ENCODE peak calls at places on chromosomes 4 and X, in eight cellular contexts. H is iPS DF 6.9, I is HL-60, Z is NCI-H510A, G is suprapubic skin, M is HFFc6, E is stomach, O is iPS-NIHi11. Y is an unnamed sample.

GRCh38 chr4:117770269-117771087 is 263.8 kb upstream of the NDST3 start:
- DNase-seq in H (no peak), I (no peak), O (no peak), Z (no peak), M (no peak), E (no peak), G (no peak), Y (no peak)

GRCh38 chr4:38237139-38237538 is 276.9 kb downstream of the PTTG2 start:
- DNase-seq in M (peak; percentile 67), G (no peak), H (no peak), E (no peak), I (no peak), Z (no peak), O (no peak), Y (no peak)

GRCh38 chr4:129545599-129546278 is 449.8 kb downstream of the C4orf33 start:
- DNase-seq in G (no peak), O (peak; percentile 28), I (no peak), M (no peak), Z (no peak), E (peak; percentile 26), H (no peak), Y (no peak)

GRCh38 chr4:55303818-55304217 is 42.2 kb upstream of the SRD5A3 start:
- DNase-seq in Z (no peak), G (no peak), M (peak; percentile 44), H (no peak), O (peak; percentile 10), I (no peak), E (no peak), Y (no peak)

GRCh38 chr4:7186081-7186480 is 6.3 kb upstream of the SORCS2 start:
- DNase-seq in O (peak; percentile 85), G (peak; percentile 36), Z (no peak), I (no peak), E (no peak), M (no peak), H (no peak), Y (peak; percentile 73)

GRCh38 chr4:1043658-1044468 is 32.4 kb downstream of the FGFRL1 start:
- DNase-seq in G (peak; percentile 95), I (peak; percentile 89), H (no peak), Z (no peak), O (peak; percentile 60), M (peak; percentile 99), E (peak; percentile 77), Y (no peak)

GRCh38 chrX:2484721-2485459 is 15.9 kb downstream of the DHRSX start:
- DNase-seq in O (no peak), I (no peak), G (no peak), H (no peak), Z (no peak), M (peak; percentile 46), E (no peak), Y (no peak)

GRCh38 chrX:154082396-154083133 is 15.0 kb downstream of the MECP2 start:
- DNase-seq in H (no peak), E (no peak), G (no peak), Z (no peak), O (no peak), I (no peak), M (peak; percentile 62), Y (no peak)

GRCh38 chrX:74535633-74536141 is 78.7 kb downstream of the RLIM start:
- DNase-seq in E (peak; percentile 63), I (no peak), M (peak; percentile 31), O (peak; percentile 41), G (peak; percentile 76), H (no peak), Z (peak; percentile 22), Y (peak; percentile 50)

GRCh38 chr4:126242679-126243390 is 928.1 kb downstream of the FAT4 start:
- DNase-seq in M (no peak), G (no peak), H (no peak), Z (no peak), E (no peak), O (no peak), I (no peak), Y (no peak)

GRCh38 chrX:114127005-114127404 is 456.9 kb upstream of the HTR2C start:
- DNase-seq in G (no peak), H (no peak), I (no peak), E (no peak), M (no peak), Z (no peak), O (no peak), Y (no peak)

GRCh38 chr4:167868163-167868562 is 224.2 kb upstream of the ANXA10 start:
- DNase-seq in I (no peak), O (no peak), Z (no peak), M (no peak), E (no peak), H (no peak), G (no peak), Y (no peak)

GRCh38 chr4:140372607-140373327 is 679 bp upstream of the SCOC start:
- DNase-seq in E (no peak), O (peak; percentile 15), G (no peak), H (no peak), Z (no peak), M (no peak), I (peak; percentile 63), Y (peak; percentile 34)

GRCh38 chr4:177016541-177017141 is 223.9 kb upstream of the VEGFC start:
- DNase-seq in M (peak; percentile 93), H (no peak), G (no peak), Z (no peak), E (no peak), O (no peak), I (no peak), Y (no peak)